ENCODE peak calls at places on chromosomes 2 and 18, in seven cellular contexts. L is foreskin fibroblast, G is osteocyte, P is GM04504, H is left ventricle myocardium superior, M is DMS153, N is HFF-Myc. J is an unnamed sample.

GRCh38 chr2:41782306-41783158 is 265.3 kb upstream of the PKDCC start:
- DNase-seq in H (no peak), G (no peak), N (peak; percentile 7), L (peak; percentile 65), M (peak; percentile 4), P (peak; percentile 7), J (no peak)

GRCh38 chr18:13258792-13259385 is 40.3 kb downstream of the LDLRAD4 start:
- DNase-seq in P (no peak), H (no peak), N (no peak), G (peak; percentile 11), M (no peak), L (no peak), J (no peak)

GRCh38 chr2:165646321-165646801 is 147.7 kb downstream of the GALNT3 start:
- DNase-seq in M (peak; percentile 44), H (no peak), P (peak; percentile 20), N (peak; percentile 79), G (no peak), L (peak; percentile 89), J (no peak)

GRCh38 chr18:48645427-48646002 is 106.7 kb downstream of the CTIF start:
- DNase-seq in G (no peak), P (no peak), M (no peak), N (no peak), H (no peak), L (no peak), J (no peak)

GRCh38 chr2:234100686-234101085 is 50.2 kb downstream of the SPP2 start:
- DNase-seq in L (no peak), G (no peak), M (no peak), H (no peak), N (no peak), P (no peak), J (no peak)

GRCh38 chr2:7673843-7674242 is 756.6 kb downstream of the RNF144A start:
- DNase-seq in H (no peak), G (no peak), L (peak; percentile 55), P (no peak), N (no peak), M (no peak), J (no peak)

GRCh38 chr2:49028101-49028500 is 126.2 kb downstream of the FSHR start:
- DNase-seq in G (no peak), H (no peak), M (no peak), L (no peak), N (no peak), P (no peak), J (no peak)

GRCh38 chr2:33859791-33860461 is 260.8 kb upstream of the FAM98A start:
- DNase-seq in L (no peak), P (no peak), G (no peak), H (no peak), M (no peak), N (no peak), J (no peak)

GRCh38 chr2:45885111-45885685 is 233.7 kb downstream of the PRKCE start:
- DNase-seq in G (no peak), H (no peak), N (no peak), M (peak; percentile 20), P (no peak), L (no peak), J (no peak)

GRCh38 chr2:70381821-70382220 is 80.0 kb upstream of the FAM136A start:
- DNase-seq in G (no peak), L (no peak), M (no peak), H (no peak), P (peak; percentile 35), N (no peak), J (no peak)

GRCh38 chr18:11665146-11665545 is 23.9 kb upstream of the GNAL start:
- DNase-seq in P (no peak), H (no peak), N (no peak), M (no peak), L (no peak), G (peak; percentile 59), J (no peak)

GRCh38 chr2:96386470-96386869 is 50.9 kb downstream of the NCAPH start:
- DNase-seq in H (no peak), G (no peak), M (no peak), P (no peak), L (peak; percentile 48), N (no peak), J (no peak)

GRCh38 chr2:169900686-169901085 is 73.4 kb downstream of the UBR3 start:
- DNase-seq in P (no peak), G (no peak), M (no peak), H (no peak), N (no peak), L (no peak), J (no peak)

GRCh38 chr2:84527137-84528129 is 11.1 kb downstream of the DNAH6 start:
- DNase-seq in N (no peak), M (no peak), G (no peak), L (no peak), H (no peak), P (no peak), J (no peak)

GRCh38 chr2:96156926-96157648 is 11.8 kb upstream of the DUSP2 start:
- DNase-seq in N (no peak), M (no peak), H (peak; percentile 18), G (no peak), P (no peak), L (no peak), J (no peak)

GRCh38 chr2:204004912-204005311 is 68.3 kb downstream of the ICOS start:
- DNase-seq in P (no peak), N (no peak), M (no peak), H (no peak), G (no peak), L (no peak), J (no peak)

GRCh38 chr18:9849407-9849961 is 36.3 kb upstream of the TXNDC2 start:
- DNase-seq in L (no peak), G (no peak), P (no peak), H (peak; percentile 61), N (no peak), M (no peak), J (no peak)

GRCh38 chr2:20188851-20189250 is 36.1 kb downstream of the SDC1 start:
- DNase-seq in M (no peak), N (peak; percentile 60), G (no peak), H (no peak), P (no peak), L (no peak), J (no peak)

GRCh38 chr2:2801458-2801857 is 470.4 kb upstream of the MYT1L start:
- DNase-seq in H (no peak), N (no peak), G (no peak), L (no peak), M (no peak), P (no peak), J (no peak)

GRCh38 chr2:221407765-221408164 is 164.3 kb downstream of the EPHA4 start:
- DNase-seq in N (no peak), H (no peak), P (no peak), M (no peak), L (no peak), G (no peak), J (no peak)

GRCh38 chr2:84925724-84926376 is 20.4 kb downstream of the TMSB10 start:
- DNase-seq in N (peak; percentile 83), H (peak; percentile 98), P (peak; percentile 80), G (peak; percentile 97), M (peak; percentile 87), L (peak; percentile 95), J (peak; percentile 91)

GRCh38 chr2:54839526-54840255 is 116.2 kb downstream of the EML6 start:
- DNase-seq in M (no peak), P (no peak), H (no peak), L (no peak), G (no peak), N (no peak), J (no peak)

GRCh38 chr2:240595381-240596079 is 9.0 kb downstream of the CAPN10 start:
- DNase-seq in H (no peak), P (no peak), G (no peak), L (peak; percentile 37), N (no peak), M (no peak), J (no peak)

GRCh38 chr2:215403441-215404356 is 32.2 kb downstream of the FN1 start:
- DNase-seq in H (no peak), P (no peak), M (no peak), G (no peak), L (no peak), N (no peak), J (no peak)

GRCh38 chr2:166240387-166241313 is 112.8 kb upstream of the SCN1A start:
- DNase-seq in L (peak; percentile 39), H (no peak), P (no peak), M (no peak), N (no peak), G (no peak), J (no peak)

GRCh38 chr2:71060871-71061270 is 7.6 kb upstream of the NAGK start:
- DNase-seq in N (no peak), M (no peak), G (no peak), P (no peak), L (peak; percentile 29), H (no peak), J (no peak)

GRCh38 chr2:52821631-52822030 is 946.0 kb upstream of the CHAC2 start:
- DNase-seq in L (no peak), N (no peak), P (no peak), G (no peak), H (no peak), M (peak; percentile 13), J (no peak)

GRCh38 chr2:190891370-190891769 is 10.7 kb downstream of the GLS start:
- DNase-seq in M (no peak), L (no peak), P (no peak), H (no peak), N (no peak), G (no peak), J (no peak)

GRCh38 chr2:183998041-183998796 is 600.1 kb upstream of the ZNF804A start:
- DNase-seq in P (no peak), H (no peak), N (no peak), G (no peak), M (no peak), L (no peak), J (no peak)

GRCh38 chr18:77059294-77059916 is 73.2 kb downstream of the MBP start:
- DNase-seq in L (peak; percentile 79), N (no peak), M (no peak), H (no peak), P (no peak), G (no peak), J (no peak)

GRCh38 chr2:189074496-189074895 is 100.3 kb downstream of the COL3A1 start:
- DNase-seq in N (no peak), M (no peak), H (no peak), G (no peak), L (no peak), P (no peak), J (no peak)

GRCh38 chr2:10930731-10931516 is 19.2 kb downstream of the KCNF1 start:
- DNase-seq in H (no peak), L (peak; percentile 58), G (no peak), N (no peak), M (no peak), P (no peak), J (no peak)

GRCh38 chr2:124879615-124880014 is 854.5 kb downstream of the CNTNAP5 start:
- DNase-seq in L (no peak), N (no peak), M (no peak), G (no peak), H (no peak), P (no peak), J (no peak)

GRCh38 chr2:101766871-101767739 is 69.6 kb downstream of the MAP4K4 start:
- DNase-seq in L (peak; percentile 92), H (no peak), M (no peak), G (no peak), N (peak; percentile 62), P (peak; percentile 85), J (no peak)

GRCh38 chr2:191386938-191387536 is 141.8 kb downstream of the MYO1B start:
- DNase-seq in H (no peak), N (no peak), L (peak; percentile 80), M (no peak), G (no peak), P (peak; percentile 54), J (no peak)

GRCh38 chr2:191245869-191246531 is 796 bp downstream of the MYO1B start:
- DNase-seq in P (no peak), H (peak; percentile 75), M (peak; percentile 19), L (peak; percentile 89), N (no peak), G (peak; percentile 87), J (no peak)

GRCh38 chr2:95760839-95761525 is 169.2 kb downstream of the TRIM43 start:
- DNase-seq in M (no peak), P (peak; percentile 56), G (no peak), N (peak; percentile 20), L (peak; percentile 90), H (no peak), J (no peak)

GRCh38 chr2:127226520-127227263 is 6.6 kb upstream of the CYP27C1 start:
- DNase-seq in H (no peak), L (peak; percentile 79), N (peak; percentile 84), P (peak; percentile 63), M (peak; percentile 77), G (no peak), J (no peak)

J was measured in T-helper 22 cell.